ENCODE peak calls at places on chromosome 4, in four cellular contexts. One of them, this sample, is unnamed.

GRCh38 chr4:128220286-128221235 is 67.1 kb downstream of the PGRMC2 start:
- DNase-seq in H1: no peak
- DNase-seq in fibroblast of lung: peak; percentile 88
- DNase-seq in mammary epithelial cell: peak; percentile 42
- DNase-seq in this sample: peak; percentile 50

GRCh38 chr4:37594095-37594494 is 92.1 kb downstream of the RELL1 start:
- DNase-seq in fibroblast of lung: no peak
- DNase-seq in H1: no peak
- DNase-seq in mammary epithelial cell: no peak
- DNase-seq in this sample: no peak

GRCh38 chr4:101269682-101270081 is 77.6 kb downstream of the PPP3CA start:
- DNase-seq in mammary epithelial cell: no peak
- DNase-seq in H1: no peak
- DNase-seq in fibroblast of lung: no peak
- DNase-seq in this sample: no peak

GRCh38 chr4:81724925-81725329 is 253.2 kb upstream of the RASGEF1B start:
- DNase-seq in H1: no peak
- DNase-seq in fibroblast of lung: no peak
- DNase-seq in mammary epithelial cell: peak; percentile 57
- DNase-seq in this sample: no peak

GRCh38 chr4:109323348-109323747 is 20.9 kb upstream of the COL25A1 start:
- DNase-seq in H1: no peak
- DNase-seq in fibroblast of lung: no peak
- DNase-seq in mammary epithelial cell: no peak
- DNase-seq in this sample: no peak

GRCh38 chr4:134885436-134885835 is 683.8 kb upstream of the PABPC4L start:
- DNase-seq in H1: no peak
- DNase-seq in mammary epithelial cell: no peak
- DNase-seq in fibroblast of lung: no peak
- DNase-seq in this sample: peak; percentile 42

GRCh38 chr4:185775792-185776555 is 36.0 kb downstream of the SORBS2 start:
- DNase-seq in fibroblast of lung: peak; percentile 35
- DNase-seq in H1: no peak
- DNase-seq in mammary epithelial cell: no peak
- DNase-seq in this sample: no peak

GRCh38 chr4:95114521-95114920 is 356.8 kb downstream of the BMPR1B start:
- DNase-seq in mammary epithelial cell: no peak
- DNase-seq in H1: no peak
- DNase-seq in fibroblast of lung: no peak
- DNase-seq in this sample: no peak

GRCh38 chr4:152690706-152691651 is 11.2 kb upstream of the TMEM154 start:
- DNase-seq in fibroblast of lung: peak; percentile 49
- DNase-seq in mammary epithelial cell: no peak
- DNase-seq in H1: no peak
- DNase-seq in this sample: no peak

GRCh38 chr4:155433636-155434360 is 57.0 kb upstream of the MAP9 start:
- DNase-seq in H1: no peak
- DNase-seq in fibroblast of lung: peak; percentile 36
- DNase-seq in mammary epithelial cell: peak; percentile 89
- DNase-seq in this sample: peak; percentile 30

GRCh38 chr4:82484987-82485783 is 54.8 kb downstream of the ENOPH1 start:
- DNase-seq in mammary epithelial cell: no peak
- DNase-seq in H1: no peak
- DNase-seq in fibroblast of lung: no peak
- DNase-seq in this sample: no peak

GRCh38 chr4:182179751-182180150 is 63.5 kb upstream of the TENM3 start:
- DNase-seq in fibroblast of lung: no peak
- DNase-seq in H1: no peak
- DNase-seq in mammary epithelial cell: no peak
- DNase-seq in this sample: peak; percentile 11

GRCh38 chr4:43425206-43425605 is 532.7 kb downstream of the GRXCR1 start:
- DNase-seq in fibroblast of lung: no peak
- DNase-seq in mammary epithelial cell: peak; percentile 19
- DNase-seq in H1: no peak
- DNase-seq in this sample: no peak

GRCh38 chr4:62548108-62548524 is 1348.0 kb downstream of the ADGRL3 start:
- DNase-seq in H1: peak; percentile 50
- DNase-seq in mammary epithelial cell: no peak
- DNase-seq in fibroblast of lung: no peak
- DNase-seq in this sample: no peak

GRCh38 chr4:60216752-60217151 is 983.4 kb upstream of the ADGRL3 start:
- DNase-seq in H1: no peak
- DNase-seq in fibroblast of lung: peak; percentile 14
- DNase-seq in mammary epithelial cell: peak; percentile 4
- DNase-seq in this sample: peak; percentile 71

GRCh38 chr4:100738388-100739165 is 220.8 kb upstream of the EMCN start:
- DNase-seq in mammary epithelial cell: peak; percentile 97
- DNase-seq in H1: no peak
- DNase-seq in fibroblast of lung: peak; percentile 98
- DNase-seq in this sample: peak; percentile 75

GRCh38 chr4:93710101-93710846 is 118.3 kb upstream of the ATOH1 start:
- DNase-seq in mammary epithelial cell: peak; percentile 5
- DNase-seq in fibroblast of lung: no peak
- DNase-seq in H1: no peak
- DNase-seq in this sample: no peak

GRCh38 chr4:15149842-15150592 is 147.7 kb downstream of the CPEB2 start:
- DNase-seq in fibroblast of lung: peak; percentile 81
- DNase-seq in H1: peak; percentile 62
- DNase-seq in mammary epithelial cell: peak; percentile 49
- DNase-seq in this sample: peak; percentile 89

GRCh38 chr4:156754832-156755570 is 216.6 kb downstream of the PDGFC start:
- DNase-seq in mammary epithelial cell: no peak
- DNase-seq in H1: no peak
- DNase-seq in fibroblast of lung: peak; percentile 72
- DNase-seq in this sample: no peak

GRCh38 chr4:81565137-81565870 is 93.6 kb upstream of the RASGEF1B start:
- DNase-seq in mammary epithelial cell: no peak
- DNase-seq in H1: no peak
- DNase-seq in fibroblast of lung: peak; percentile 3
- DNase-seq in this sample: peak; percentile 2

GRCh38 chr4:52577285-52577968 is 81.7 kb downstream of the USP46 start:
- DNase-seq in H1: no peak
- DNase-seq in mammary epithelial cell: peak; percentile 67
- DNase-seq in fibroblast of lung: peak; percentile 73
- DNase-seq in this sample: no peak

GRCh38 chr4:40183615-40184411 is 13.0 kb upstream of the RHOH start:
- DNase-seq in mammary epithelial cell: peak; percentile 90
- DNase-seq in fibroblast of lung: peak; percentile 27
- DNase-seq in H1: peak; percentile 28
- DNase-seq in this sample: peak; percentile 21
- H3K9ac ChIP-seq in mammary epithelial cell: peak overlapping the region; percentile 46
- H3K9ac ChIP-seq in fibroblast of lung: no peak overlapping the region
- H3K9ac ChIP-seq in H1: no peak overlapping the region
- H3K9ac ChIP-seq in this sample: no peak overlapping the region

GRCh38 chr4:99252746-99253145 is 33.7 kb upstream of the ADH6 start:
- DNase-seq in fibroblast of lung: no peak
- DNase-seq in mammary epithelial cell: peak; percentile 37
- DNase-seq in H1: no peak
- DNase-seq in this sample: no peak
- H3K9ac ChIP-seq in fibroblast of lung: no peak overlapping the region
- H3K9ac ChIP-seq in mammary epithelial cell: no peak overlapping the region
- H3K9ac ChIP-seq in H1: no peak overlapping the region
- H3K9ac ChIP-seq in this sample: no peak overlapping the region

GRCh38 chr4:6938758-6939201 is 29.2 kb downstream of the TBC1D14 start:
- DNase-seq in fibroblast of lung: no peak
- DNase-seq in mammary epithelial cell: no peak
- DNase-seq in H1: no peak
- DNase-seq in this sample: no peak
- H3K9ac ChIP-seq in fibroblast of lung: no peak overlapping the region
- H3K9ac ChIP-seq in mammary epithelial cell: no peak overlapping the region
- H3K9ac ChIP-seq in H1: no peak overlapping the region
- H3K9ac ChIP-seq in this sample: no peak overlapping the region

DNA sequence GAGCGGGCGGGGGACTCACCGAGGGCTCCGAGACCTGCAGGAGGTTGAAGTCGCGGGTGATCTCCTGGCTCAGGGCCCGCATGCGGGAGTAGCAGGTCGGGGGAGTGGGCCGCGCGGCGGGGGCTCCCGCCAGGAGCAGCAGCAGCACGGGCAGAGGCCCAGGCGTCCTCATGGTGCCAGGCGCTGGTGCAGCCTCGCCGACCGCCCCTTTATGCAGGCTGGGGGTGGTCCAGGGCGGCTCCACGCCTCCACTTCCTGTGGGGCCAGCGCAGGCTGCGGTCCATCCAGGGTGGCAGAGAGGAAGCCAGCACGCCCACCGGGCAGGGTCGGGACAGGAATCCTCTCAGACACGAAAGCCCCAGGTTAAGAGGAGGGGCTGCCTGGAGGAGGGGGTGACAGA is at the start of gene CYTL1:
- DNase-seq in fibroblast of lung: peak; percentile 34
- DNase-seq in H1: peak; percentile 70
- DNase-seq in mammary epithelial cell: no peak
- DNase-seq in this sample: peak; percentile 28
- H3K9ac ChIP-seq in fibroblast of lung: no peak within 1 kb of the TSS
- H3K9ac ChIP-seq in H1: no peak within 1 kb of the TSS
- H3K9ac ChIP-seq in mammary epithelial cell: no peak within 1 kb of the TSS
- H3K9ac ChIP-seq in this sample: peak within 1 kb of the TSS; percentile 29

GRCh38 chr4:183721207-183722081 is 62.4 kb downstream of the TRAPPC11 start:
- DNase-seq in mammary epithelial cell: no peak
- DNase-seq in fibroblast of lung: peak; percentile 20
- DNase-seq in H1: peak; percentile 61
- DNase-seq in this sample: peak; percentile 70

GRCh38 chr4:183718876-183719275 is 59.8 kb downstream of the TRAPPC11 start:
- DNase-seq in H1: no peak
- DNase-seq in mammary epithelial cell: peak; percentile 32
- DNase-seq in fibroblast of lung: no peak
- DNase-seq in this sample: no peak

GRCh38 chr4:183716302-183716701 is 57.2 kb downstream of the TRAPPC11 start:
- DNase-seq in mammary epithelial cell: no peak
- DNase-seq in fibroblast of lung: no peak
- DNase-seq in H1: no peak
- DNase-seq in this sample: no peak
- H3K9ac ChIP-seq in mammary epithelial cell: no peak overlapping the region
- H3K9ac ChIP-seq in fibroblast of lung: no peak overlapping the region
- H3K9ac ChIP-seq in H1: no peak overlapping the region
- H3K9ac ChIP-seq in this sample: no peak overlapping the region

DNA sequence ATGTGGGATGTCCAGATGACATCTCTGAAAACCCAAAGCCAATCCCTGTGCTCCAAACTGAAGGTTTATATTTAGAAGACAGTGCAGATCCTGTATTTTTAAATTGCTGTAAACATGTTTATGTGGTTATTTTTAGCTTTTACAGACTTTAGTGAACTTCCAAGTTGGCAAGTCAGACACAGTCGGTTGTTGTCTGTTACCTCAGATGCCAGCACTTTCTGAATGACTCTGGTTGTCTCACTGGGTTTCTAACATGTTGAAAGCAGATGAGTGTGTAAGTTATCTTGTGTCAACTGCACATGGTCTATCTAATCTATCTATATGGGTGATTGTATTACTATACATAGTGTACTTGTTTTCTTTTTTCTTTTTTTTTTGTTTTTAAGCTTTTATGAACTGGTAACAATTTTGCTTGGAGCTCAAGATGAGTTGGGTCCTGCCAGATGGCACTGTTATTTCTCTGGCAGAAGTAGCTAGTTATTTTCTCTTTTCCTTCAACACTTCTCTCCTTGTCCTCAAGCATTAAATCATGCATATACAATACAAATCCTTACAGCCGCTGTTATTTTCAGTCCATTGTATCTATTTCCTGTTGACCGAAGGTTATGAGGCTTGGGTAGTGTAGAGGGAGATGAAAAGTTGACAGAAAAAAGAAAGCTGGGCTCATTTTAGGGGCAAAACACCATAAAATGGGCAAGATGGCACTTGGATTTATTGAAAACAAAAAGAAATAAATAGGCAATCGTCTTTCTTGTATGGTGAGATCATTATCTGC is 66.3 kb downstream of the GAB1 start:
- DNase-seq in H1: no peak
- DNase-seq in fibroblast of lung: no peak
- DNase-seq in mammary epithelial cell: no peak
- DNase-seq in this sample: no peak
- H3K9ac ChIP-seq in H1: no peak overlapping the region
- H3K9ac ChIP-seq in fibroblast of lung: no peak overlapping the region
- H3K9ac ChIP-seq in mammary epithelial cell: no peak overlapping the region
- H3K9ac ChIP-seq in this sample: no peak overlapping the region

DNA sequence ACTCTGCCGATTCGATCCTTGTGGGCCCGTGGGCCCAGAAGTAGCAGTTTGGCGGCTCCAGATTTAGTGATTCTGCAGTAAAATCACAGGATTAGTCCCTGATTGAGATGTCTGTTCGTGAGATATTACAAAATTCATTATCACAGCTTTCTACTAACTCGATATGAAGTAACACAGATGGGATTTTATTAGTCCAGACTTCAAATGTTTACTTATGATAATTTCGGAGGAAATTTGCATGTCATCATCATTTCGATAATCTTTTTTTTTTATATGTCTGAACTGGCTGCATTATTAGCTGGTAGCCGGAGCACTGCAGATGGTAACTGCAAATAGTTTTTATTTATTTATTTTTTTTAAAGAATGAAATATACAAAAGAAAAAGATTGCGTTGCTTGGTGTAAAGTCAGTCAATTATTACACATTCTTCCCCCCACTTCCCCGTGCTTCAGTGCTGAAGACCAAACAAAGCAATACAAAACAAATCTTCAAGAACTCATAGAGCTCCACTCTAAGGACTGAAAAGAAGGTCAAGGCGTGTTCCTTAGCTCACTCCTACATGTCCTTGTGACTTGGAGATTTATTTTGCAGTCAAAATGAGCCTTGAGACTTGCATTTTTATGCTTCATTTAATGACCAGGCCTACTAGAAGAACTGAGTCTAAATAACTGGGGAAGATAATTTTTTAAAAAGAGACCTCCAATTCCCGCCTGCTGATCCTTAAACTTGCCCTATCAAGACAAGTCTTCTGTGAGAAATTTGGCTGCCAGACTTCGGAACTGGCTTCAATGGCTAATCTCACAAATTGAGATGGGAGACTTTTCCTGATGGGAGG is 11.7 kb upstream of the PITX2 start:
- DNase-seq in mammary epithelial cell: no peak
- DNase-seq in fibroblast of lung: no peak
- DNase-seq in H1: no peak
- DNase-seq in this sample: no peak
- H3K9ac ChIP-seq in mammary epithelial cell: no peak overlapping the region
- H3K9ac ChIP-seq in fibroblast of lung: no peak overlapping the region
- H3K9ac ChIP-seq in H1: no peak overlapping the region
- H3K9ac ChIP-seq in this sample: no peak overlapping the region

DNA sequence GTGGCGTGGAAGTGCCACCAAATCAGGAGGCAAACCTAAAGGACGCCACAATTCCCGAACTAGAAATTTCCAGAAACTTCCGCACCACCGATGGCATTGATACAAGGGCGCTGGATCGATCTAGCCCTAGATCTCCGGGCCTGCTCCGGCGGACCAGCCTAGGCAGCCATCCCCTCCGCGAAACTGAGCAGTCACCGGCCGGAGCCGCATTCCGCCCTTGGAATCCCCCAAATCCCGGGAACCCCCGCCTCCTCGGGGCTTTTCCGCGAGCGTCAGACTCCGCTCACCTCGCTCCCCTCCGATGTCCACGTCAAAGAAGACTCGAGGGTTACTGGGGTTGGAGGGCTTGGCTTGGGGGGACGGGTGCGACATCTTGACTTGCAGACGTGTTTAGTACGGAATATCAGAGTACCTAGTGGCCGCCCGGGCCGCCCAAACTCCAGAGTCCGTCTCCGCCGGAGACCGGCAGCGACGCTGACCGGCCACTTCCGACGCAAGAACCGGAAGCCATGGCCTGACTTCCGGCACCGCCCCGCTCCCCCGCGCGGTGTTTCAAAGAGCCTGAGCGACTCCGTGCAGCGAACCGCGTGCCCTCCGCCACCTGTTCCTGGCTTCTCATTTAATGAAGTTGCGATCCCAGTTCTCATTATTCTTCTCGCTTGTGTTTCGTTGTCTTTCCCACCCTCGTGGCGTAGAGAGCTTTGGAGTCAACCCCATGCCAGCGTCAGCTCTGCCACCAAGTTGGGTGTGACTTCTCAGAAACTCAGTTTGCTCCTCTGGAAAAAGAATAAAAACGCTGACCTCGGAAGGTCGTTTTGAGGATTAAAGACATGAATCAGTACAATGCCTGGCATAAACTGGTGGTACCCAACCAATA is at the start of gene PPID:
- DNase-seq in H1: peak; percentile 90
- DNase-seq in mammary epithelial cell: peak; percentile 82
- DNase-seq in fibroblast of lung: peak; percentile 76
- DNase-seq in this sample: peak; percentile 92
- H3K9ac ChIP-seq in H1: peak within 1 kb of the TSS; percentile 83
- H3K9ac ChIP-seq in mammary epithelial cell: peak within 1 kb of the TSS; percentile 92
- H3K9ac ChIP-seq in fibroblast of lung: peak within 1 kb of the TSS; percentile 75
- H3K9ac ChIP-seq in this sample: peak within 1 kb of the TSS; percentile 97

This sample was measured in adipocyte.